ENCODE peak calls at places on chromosomes 11 and 22, in five cellular contexts. One of them, this sample, is unnamed.

GRCh38 chr11:96156379-96156722 is 186.6 kb downstream of the MAML2 start:
- DNase-seq in colonic mucosa: no peak
- DNase-seq in heart right ventricle: peak; percentile 60
- DNase-seq in Panc1: no peak
- DNase-seq in RWPE1: no peak
- DNase-seq in this sample: no peak

GRCh38 chr11:28697920-28698827 is 590.0 kb downstream of the METTL15 start:
- DNase-seq in colonic mucosa: peak; percentile 50
- DNase-seq in heart right ventricle: peak; percentile 49
- DNase-seq in Panc1: no peak
- DNase-seq in RWPE1: peak; percentile 41
- DNase-seq in this sample: no peak

GRCh38 chr11:67059671-67060070 is 3.0 kb downstream of the RHOD start:
- DNase-seq in colonic mucosa: no peak
- DNase-seq in heart right ventricle: no peak
- DNase-seq in Panc1: no peak
- DNase-seq in RWPE1: no peak
- DNase-seq in this sample: no peak

GRCh38 chr11:67120881-67121710 is 2.0 kb downstream of the KDM2A start:
- DNase-seq in colonic mucosa: peak; percentile 55
- DNase-seq in heart right ventricle: peak; percentile 13
- DNase-seq in Panc1: peak; percentile 13
- DNase-seq in RWPE1: no peak
- DNase-seq in this sample: no peak

GRCh38 chr11:11155962-11156815 is 196.9 kb downstream of the CSNK2A3 start:
- DNase-seq in colonic mucosa: no peak
- DNase-seq in heart right ventricle: no peak
- DNase-seq in Panc1: no peak
- DNase-seq in RWPE1: no peak
- DNase-seq in this sample: no peak

GRCh38 chr11:128837627-128838026 is 29.5 kb downstream of the KCNJ1 start:
- DNase-seq in colonic mucosa: no peak
- DNase-seq in heart right ventricle: no peak
- DNase-seq in Panc1: no peak
- DNase-seq in RWPE1: no peak
- DNase-seq in this sample: no peak

GRCh38 chr11:26715133-26715532 is 6.7 kb downstream of the SLC5A12 start:
- DNase-seq in colonic mucosa: no peak
- DNase-seq in heart right ventricle: no peak
- DNase-seq in Panc1: no peak
- DNase-seq in RWPE1: no peak
- DNase-seq in this sample: no peak

GRCh38 chr11:13009921-13010736 is 1.0 kb downstream of the RASSF10 start:
- DNase-seq in colonic mucosa: peak; percentile 46
- DNase-seq in heart right ventricle: no peak
- DNase-seq in Panc1: no peak
- DNase-seq in RWPE1: peak; percentile 24
- DNase-seq in this sample: no peak

GRCh38 chr22:37229012-37229804 is 14.9 kb downstream of the RAC2 start:
- DNase-seq in colonic mucosa: no peak
- DNase-seq in heart right ventricle: no peak
- DNase-seq in Panc1: peak; percentile 20
- DNase-seq in RWPE1: peak; percentile 62
- DNase-seq in this sample: no peak

GRCh38 chr11:13229136-13229535 is 48.5 kb upstream of the BMAL1 start:
- DNase-seq in colonic mucosa: no peak
- DNase-seq in heart right ventricle: no peak
- DNase-seq in Panc1: no peak
- DNase-seq in RWPE1: no peak
- DNase-seq in this sample: no peak

GRCh38 chr11:36376888-36377758 is 81.0 kb downstream of the PRR5L start:
- DNase-seq in colonic mucosa: peak; percentile 81
- DNase-seq in heart right ventricle: peak; percentile 43
- DNase-seq in Panc1: no peak
- DNase-seq in RWPE1: peak; percentile 33
- DNase-seq in this sample: no peak

GRCh38 chr11:14544611-14545010 is 24.4 kb upstream of the PSMA1 start:
- DNase-seq in colonic mucosa: no peak
- DNase-seq in heart right ventricle: no peak
- DNase-seq in Panc1: no peak
- DNase-seq in RWPE1: no peak
- DNase-seq in this sample: no peak

GRCh38 chr22:29786026-29786425 is 18.9 kb downstream of the UQCR10 start:
- DNase-seq in colonic mucosa: no peak
- DNase-seq in heart right ventricle: no peak
- DNase-seq in Panc1: no peak
- DNase-seq in RWPE1: no peak
- DNase-seq in this sample: no peak

GRCh38 chr11:15602779-15603178 is 488.1 kb downstream of the INSC start:
- DNase-seq in colonic mucosa: no peak
- DNase-seq in heart right ventricle: no peak
- DNase-seq in Panc1: no peak
- DNase-seq in RWPE1: no peak
- DNase-seq in this sample: no peak
- H3K27ac ChIP-seq in colonic mucosa: no peak overlapping the region
- H3K27ac ChIP-seq in heart right ventricle: no peak overlapping the region
- H3K27ac ChIP-seq in Panc1: no peak overlapping the region
- H3K27ac ChIP-seq in RWPE1: no peak overlapping the region
- H3K27ac ChIP-seq in this sample: no peak overlapping the region

DNA sequence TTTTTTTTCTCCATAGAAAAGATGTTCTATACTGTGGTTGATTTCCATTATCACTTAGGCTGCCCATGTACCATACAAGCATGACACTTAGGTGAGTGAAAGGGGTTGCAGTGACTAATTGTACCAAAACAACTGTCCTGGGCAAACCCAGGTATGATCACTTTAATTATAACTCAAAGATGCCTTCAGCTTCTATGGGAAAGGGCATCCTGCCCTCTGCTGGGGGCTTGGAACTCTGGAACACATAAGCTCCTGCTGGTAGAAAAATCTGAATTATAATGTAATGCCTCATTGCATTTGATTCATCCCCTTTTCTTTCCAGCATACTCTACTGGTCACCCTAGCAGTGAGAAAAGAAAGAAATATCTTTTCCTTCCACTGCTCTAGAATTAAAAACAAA is 206.3 kb downstream of the DDX10 start:
- DNase-seq in colonic mucosa: no peak
- DNase-seq in heart right ventricle: peak; percentile 11
- DNase-seq in Panc1: no peak
- DNase-seq in RWPE1: no peak
- DNase-seq in this sample: no peak
- TF ChIP-seq CTCF in colonic mucosa: no peak
- TF ChIP-seq CTCF in heart right ventricle: peak; percentile 60
- TF ChIP-seq CTCF in Panc1: peak; percentile 73
- TF ChIP-seq CTCF in RWPE1: peak; percentile 18
- TF ChIP-seq CTCF in this sample: no peak

GRCh38 chr11:6204708-6205107 is 649 bp upstream of the C11orf42 start:
- DNase-seq in colonic mucosa: no peak
- DNase-seq in heart right ventricle: no peak
- DNase-seq in Panc1: no peak
- DNase-seq in RWPE1: no peak
- DNase-seq in this sample: no peak

GRCh38 chr11:6203327-6203726 is 2.0 kb upstream of the C11orf42 start:
- DNase-seq in colonic mucosa: no peak
- DNase-seq in heart right ventricle: no peak
- DNase-seq in Panc1: no peak
- DNase-seq in RWPE1: no peak
- DNase-seq in this sample: no peak

GRCh38 chr11:6205366-6205765 is at the start of gene C11orf42:
- DNase-seq in colonic mucosa: no peak
- DNase-seq in heart right ventricle: no peak
- DNase-seq in Panc1: no peak
- DNase-seq in RWPE1: no peak
- DNase-seq in this sample: no peak

GRCh38 chr11:6209801-6210200 is 4.4 kb downstream of the C11orf42 start:
- DNase-seq in colonic mucosa: no peak
- DNase-seq in heart right ventricle: no peak
- DNase-seq in Panc1: no peak
- DNase-seq in RWPE1: no peak
- DNase-seq in this sample: no peak

DNA sequence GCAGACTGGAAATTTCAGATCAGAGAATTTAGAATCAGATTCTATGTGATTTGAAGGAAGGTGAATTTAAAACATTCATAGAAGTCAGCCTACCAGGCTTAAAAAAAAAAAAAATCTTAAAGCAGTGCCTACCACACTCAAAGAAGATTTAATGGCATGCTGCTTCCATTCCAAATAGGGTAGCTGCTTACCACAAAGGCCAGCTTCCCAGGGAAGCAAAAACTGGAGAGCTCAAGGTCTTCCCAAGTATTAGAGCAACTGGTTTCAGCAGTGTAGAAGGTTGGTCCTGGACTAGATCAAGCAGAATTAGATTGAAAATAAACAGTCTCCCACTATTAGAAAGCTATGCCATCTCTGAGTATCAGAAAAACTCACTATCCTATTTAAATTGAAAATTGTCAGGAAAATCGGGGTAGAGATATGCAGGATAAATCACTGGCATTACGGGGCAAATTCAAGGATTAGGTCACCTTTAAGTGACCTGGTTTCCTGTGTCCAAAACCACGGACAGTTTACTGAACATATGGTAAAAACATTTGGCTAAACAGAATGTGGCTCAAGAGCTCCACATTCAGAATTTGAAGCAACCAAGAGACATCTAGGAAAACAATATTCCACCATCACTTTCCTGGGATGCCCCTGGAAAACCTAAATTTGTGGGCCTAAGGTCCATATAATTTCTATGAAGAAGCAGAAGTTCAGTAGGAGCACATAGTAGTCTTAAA is 1.3 kb downstream of the C11orf42 start:
- DNase-seq in colonic mucosa: no peak
- DNase-seq in heart right ventricle: no peak
- DNase-seq in Panc1: no peak
- DNase-seq in RWPE1: no peak
- DNase-seq in this sample: no peak
- H3K27ac ChIP-seq in colonic mucosa: no peak overlapping the region
- H3K27ac ChIP-seq in heart right ventricle: no peak overlapping the region
- H3K27ac ChIP-seq in Panc1: no peak overlapping the region
- H3K27ac ChIP-seq in RWPE1: no peak overlapping the region
- H3K27ac ChIP-seq in this sample: no peak overlapping the region

DNA sequence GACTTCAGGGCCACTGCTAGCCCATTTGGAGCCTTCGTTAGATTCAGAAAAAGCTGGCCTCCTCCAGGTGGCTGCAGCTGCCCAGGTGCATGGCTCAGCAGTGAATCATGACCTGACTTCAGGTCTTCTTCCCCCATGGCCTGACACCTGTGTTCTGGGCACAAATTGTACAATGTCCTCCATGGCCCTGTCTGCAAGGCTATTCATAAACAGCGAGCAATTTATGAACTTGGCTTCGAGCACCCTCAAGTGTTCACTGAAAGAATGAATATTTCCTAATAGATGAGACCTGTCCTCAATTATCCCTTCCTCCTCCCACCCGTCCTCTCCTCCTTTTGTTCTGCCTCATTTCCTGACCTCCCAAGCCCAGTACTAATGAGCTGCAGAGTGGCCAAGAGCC is 12.2 kb upstream of the VPS37C start:
- DNase-seq in colonic mucosa: no peak
- DNase-seq in heart right ventricle: no peak
- DNase-seq in Panc1: no peak
- DNase-seq in RWPE1: no peak
- DNase-seq in this sample: no peak
- TF ChIP-seq CTCF in colonic mucosa: no peak
- TF ChIP-seq CTCF in heart right ventricle: peak; percentile 10
- TF ChIP-seq CTCF in Panc1: peak; percentile 64
- TF ChIP-seq CTCF in RWPE1: no peak
- TF ChIP-seq CTCF in this sample: no peak

GRCh38 chr11:34174411-34175041 is 69.1 kb downstream of the NAT10 start:
- DNase-seq in colonic mucosa: peak; percentile 86
- DNase-seq in heart right ventricle: peak; percentile 82
- DNase-seq in Panc1: peak; percentile 32
- DNase-seq in RWPE1: peak; percentile 81
- DNase-seq in this sample: peak; percentile 85
- H3K27ac ChIP-seq in colonic mucosa: no peak overlapping the region
- H3K27ac ChIP-seq in heart right ventricle: no peak overlapping the region
- H3K27ac ChIP-seq in Panc1: peak overlapping the region; percentile 52
- H3K27ac ChIP-seq in RWPE1: peak overlapping the region; percentile 37
- H3K27ac ChIP-seq in this sample: peak overlapping the region; percentile 55

This sample was measured in coronary artery.